ENCODE peak calls at places on chromosomes 12 and 14, in five cellular contexts. One of them, this sample, is unnamed.

GRCh38 chr12:23949212-23950010 is at the start of gene SOX5:
- DNase-seq in brain microvascular endothelial cell: peak; percentile 59
- DNase-seq in BJ: no peak
- DNase-seq in choroid plexus epithelial cell: peak; percentile 59
- DNase-seq in cardiac muscle cell: peak; percentile 69
- DNase-seq in this sample: peak; percentile 18

GRCh38 chr14:85501751-85502150 is 28.2 kb upstream of the FLRT2 start:
- DNase-seq in brain microvascular endothelial cell: no peak
- DNase-seq in cardiac muscle cell: no peak
- DNase-seq in BJ: no peak
- DNase-seq in choroid plexus epithelial cell: no peak
- DNase-seq in this sample: no peak

GRCh38 chr12:14554281-14555008 is 13.2 kb downstream of the PLBD1 start:
- DNase-seq in choroid plexus epithelial cell: no peak
- DNase-seq in BJ: no peak
- DNase-seq in cardiac muscle cell: peak; percentile 45
- DNase-seq in brain microvascular endothelial cell: peak; percentile 1
- DNase-seq in this sample: peak; percentile 39

GRCh38 chr14:21023817-21024667 is 819 bp downstream of the NDRG2 start:
- DNase-seq in brain microvascular endothelial cell: no peak
- DNase-seq in cardiac muscle cell: no peak
- DNase-seq in BJ: no peak
- DNase-seq in choroid plexus epithelial cell: no peak
- DNase-seq in this sample: no peak

GRCh38 chr12:124814741-124815613 is 48.7 kb downstream of the SCARB1 start:
- DNase-seq in choroid plexus epithelial cell: peak; percentile 54
- DNase-seq in cardiac muscle cell: peak; percentile 25
- DNase-seq in BJ: no peak
- DNase-seq in brain microvascular endothelial cell: no peak
- DNase-seq in this sample: no peak

GRCh38 chr12:96033549-96034389 is 1.6 kb downstream of the LTA4H start:
- DNase-seq in brain microvascular endothelial cell: no peak
- DNase-seq in BJ: no peak
- DNase-seq in cardiac muscle cell: no peak
- DNase-seq in choroid plexus epithelial cell: no peak
- DNase-seq in this sample: no peak

GRCh38 chr14:60760209-60760608 is 25.6 kb downstream of the MNAT1 start:
- DNase-seq in brain microvascular endothelial cell: no peak
- DNase-seq in BJ: no peak
- DNase-seq in choroid plexus epithelial cell: no peak
- DNase-seq in cardiac muscle cell: peak; percentile 16
- DNase-seq in this sample: no peak

GRCh38 chr14:103623883-103624482 is 5.0 kb upstream of the KLC1 start:
- DNase-seq in cardiac muscle cell: peak; percentile 16
- DNase-seq in brain microvascular endothelial cell: no peak
- DNase-seq in BJ: no peak
- DNase-seq in choroid plexus epithelial cell: no peak
- DNase-seq in this sample: no peak

GRCh38 chr12:56688846-56689113 is 696 bp upstream of the PTGES3 start:
- DNase-seq in brain microvascular endothelial cell: no peak
- DNase-seq in cardiac muscle cell: no peak
- DNase-seq in choroid plexus epithelial cell: no peak
- DNase-seq in BJ: no peak
- DNase-seq in this sample: no peak

DNA sequence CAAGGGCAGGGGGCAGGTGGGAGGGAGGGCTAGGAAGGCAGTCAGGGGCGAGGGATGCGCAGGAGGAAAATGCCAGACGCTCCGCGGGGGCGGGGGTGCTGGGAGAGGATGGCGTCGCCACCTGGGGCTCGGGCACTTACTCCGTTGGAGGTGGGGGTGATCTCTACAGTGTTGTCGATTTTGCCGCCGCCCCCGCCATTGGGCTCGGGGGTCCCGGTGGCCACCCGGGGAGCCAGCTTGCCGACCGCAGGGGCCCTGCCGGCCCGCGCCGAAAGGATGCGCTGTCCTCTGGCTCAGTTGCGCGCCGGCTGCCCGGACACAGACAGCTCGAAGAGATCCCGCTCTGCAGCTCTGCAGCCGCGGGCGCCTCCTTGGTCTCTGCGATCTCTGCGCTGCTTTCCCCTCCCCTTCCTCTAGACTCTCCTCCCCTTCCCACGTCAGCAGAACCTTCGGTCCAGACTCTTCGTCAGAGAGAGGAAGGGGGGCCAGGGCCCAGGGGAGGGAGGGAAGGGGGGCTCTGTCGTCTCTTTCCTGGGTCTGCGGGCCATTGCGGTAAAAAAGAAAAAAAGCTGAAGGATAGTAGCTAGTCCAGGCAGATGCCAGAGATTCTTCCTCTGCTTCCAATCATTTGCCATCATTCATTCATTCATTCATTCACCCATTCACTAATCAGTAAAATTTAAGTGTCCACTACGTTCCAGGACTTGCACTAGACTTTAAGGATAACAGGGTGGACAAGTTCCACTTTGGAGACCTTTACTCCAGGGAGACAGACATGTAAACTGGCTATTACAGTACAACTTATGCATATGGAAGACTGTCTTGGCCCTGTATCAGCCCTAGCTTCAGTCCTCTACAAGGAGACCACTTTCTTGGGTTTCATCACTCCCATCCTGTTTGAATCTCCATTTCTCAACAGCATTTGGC is at the start of gene SLC22A17:
- DNase-seq in brain microvascular endothelial cell: peak; percentile 85
- DNase-seq in cardiac muscle cell: peak; percentile 92
- DNase-seq in choroid plexus epithelial cell: peak; percentile 92
- DNase-seq in BJ: peak; percentile 33
- DNase-seq in this sample: peak; percentile 32
- TF ChIP-seq CTCF in brain microvascular endothelial cell: peak; percentile 37
- TF ChIP-seq CTCF in cardiac muscle cell: no peak
- TF ChIP-seq CTCF in choroid plexus epithelial cell: no peak
- TF ChIP-seq CTCF in BJ: peak; percentile 33
- TF ChIP-seq CTCF in this sample: peak; percentile 15

DNA sequence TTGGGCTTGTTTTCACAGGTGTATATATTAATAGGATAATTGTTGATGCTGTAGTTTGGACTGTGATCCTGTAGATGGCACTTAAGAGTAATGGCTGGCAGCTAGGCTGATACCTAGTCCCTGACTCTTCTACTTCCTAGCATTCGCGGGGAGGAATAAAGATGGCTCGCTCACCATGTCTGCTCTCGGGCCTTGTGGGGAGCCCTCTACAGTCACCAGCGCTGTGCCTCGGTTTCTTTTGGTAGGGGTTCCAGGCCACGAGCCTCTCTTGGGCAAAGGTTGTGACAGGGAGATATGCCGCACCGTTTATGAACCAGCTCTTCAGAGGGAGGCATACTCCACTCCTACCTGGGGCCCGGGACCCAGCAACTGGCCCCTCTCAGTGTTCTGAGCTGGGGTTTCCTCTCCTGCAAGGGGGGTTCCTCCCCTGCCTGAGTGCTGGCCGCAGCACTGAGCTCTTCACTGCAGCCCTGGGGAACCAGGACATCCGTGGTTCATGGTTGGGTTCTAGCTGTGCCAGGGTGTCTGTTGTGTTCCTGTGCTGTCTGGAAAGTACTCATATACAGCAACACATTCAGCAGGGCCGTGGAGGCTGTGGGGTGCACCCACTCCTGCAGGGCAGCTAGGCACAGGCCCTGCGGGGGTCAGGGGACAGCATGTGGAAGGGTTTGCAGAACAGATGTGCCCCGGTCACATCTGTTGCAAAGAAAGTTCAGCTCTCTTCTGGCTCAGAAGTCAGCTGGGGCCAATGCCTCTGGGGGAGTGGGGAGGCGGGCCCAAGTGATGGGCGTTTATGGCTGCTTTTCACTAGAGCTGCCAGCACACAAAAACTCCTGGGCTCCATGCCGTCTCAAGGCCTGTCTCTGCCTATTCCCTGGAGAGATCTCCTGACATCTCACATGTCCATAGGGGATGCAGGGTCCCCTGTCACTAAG is 147.9 kb downstream of the PPFIA2 start:
- DNase-seq in cardiac muscle cell: peak; percentile 8
- DNase-seq in choroid plexus epithelial cell: peak; percentile 43
- DNase-seq in brain microvascular endothelial cell: no peak
- DNase-seq in BJ: no peak
- DNase-seq in this sample: no peak
- TF ChIP-seq CTCF in cardiac muscle cell: peak; percentile 41
- TF ChIP-seq CTCF in choroid plexus epithelial cell: peak; percentile 66
- TF ChIP-seq CTCF in brain microvascular endothelial cell: peak; percentile 58
- TF ChIP-seq CTCF in BJ: peak; percentile 15
- TF ChIP-seq CTCF in this sample: peak; percentile 43

GRCh38 chr14:51653096-51653814 is 1.5 kb downstream of the FRMD6 start:
- DNase-seq in brain microvascular endothelial cell: no peak
- DNase-seq in BJ: peak; percentile 46
- DNase-seq in cardiac muscle cell: peak; percentile 91
- DNase-seq in choroid plexus epithelial cell: peak; percentile 88
- DNase-seq in this sample: no peak
- TF ChIP-seq CTCF in brain microvascular endothelial cell: peak; percentile 34
- TF ChIP-seq CTCF in BJ: peak; percentile 14
- TF ChIP-seq CTCF in cardiac muscle cell: peak; percentile 58
- TF ChIP-seq CTCF in choroid plexus epithelial cell: peak; percentile 57
- TF ChIP-seq CTCF in this sample: peak; percentile 38

GRCh38 chr14:57983235-57983634 is 117.3 kb upstream of the SLC35F4 start:
- DNase-seq in BJ: no peak
- DNase-seq in cardiac muscle cell: no peak
- DNase-seq in choroid plexus epithelial cell: no peak
- DNase-seq in brain microvascular endothelial cell: no peak
- DNase-seq in this sample: no peak
- TF ChIP-seq CTCF in BJ: no peak
- TF ChIP-seq CTCF in cardiac muscle cell: no peak
- TF ChIP-seq CTCF in choroid plexus epithelial cell: no peak
- TF ChIP-seq CTCF in brain microvascular endothelial cell: no peak
- TF ChIP-seq CTCF in this sample: no peak

DNA sequence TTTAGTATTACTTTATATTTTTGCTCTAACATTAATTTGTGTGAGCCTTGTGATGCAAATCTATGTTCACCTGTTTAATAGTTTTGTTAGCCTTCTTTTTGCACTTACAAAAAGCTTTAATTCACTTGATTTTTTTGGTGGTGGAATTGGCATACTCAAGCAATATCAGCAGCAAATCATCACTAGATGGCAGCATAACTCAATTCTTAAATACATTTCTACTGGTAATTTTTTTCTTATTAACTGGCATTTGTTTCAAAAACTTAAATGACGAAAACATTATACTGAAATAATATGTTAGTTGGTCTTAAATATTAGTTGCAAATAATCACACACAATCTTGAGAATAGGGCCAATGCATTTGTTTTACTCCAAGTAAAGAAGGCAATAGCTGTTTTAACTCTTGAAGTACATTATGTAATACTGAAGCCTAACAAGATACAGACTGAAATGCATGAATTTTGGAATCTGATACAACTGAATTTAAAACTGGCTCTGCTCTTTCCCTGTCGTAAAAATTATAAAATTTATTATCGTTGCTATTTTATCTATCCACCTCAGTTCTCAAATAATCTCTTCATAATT is 151.5 kb downstream of the ATXN7L3B start:
- DNase-seq in brain microvascular endothelial cell: peak; percentile 2
- DNase-seq in cardiac muscle cell: peak; percentile 72
- DNase-seq in BJ: peak; percentile 3
- DNase-seq in choroid plexus epithelial cell: peak; percentile 84
- DNase-seq in this sample: peak; percentile 26
- TF ChIP-seq CTCF in brain microvascular endothelial cell: peak; percentile 49
- TF ChIP-seq CTCF in cardiac muscle cell: peak; percentile 58
- TF ChIP-seq CTCF in BJ: peak; percentile 63
- TF ChIP-seq CTCF in choroid plexus epithelial cell: peak; percentile 66
- TF ChIP-seq CTCF in this sample: peak; percentile 56

DNA sequence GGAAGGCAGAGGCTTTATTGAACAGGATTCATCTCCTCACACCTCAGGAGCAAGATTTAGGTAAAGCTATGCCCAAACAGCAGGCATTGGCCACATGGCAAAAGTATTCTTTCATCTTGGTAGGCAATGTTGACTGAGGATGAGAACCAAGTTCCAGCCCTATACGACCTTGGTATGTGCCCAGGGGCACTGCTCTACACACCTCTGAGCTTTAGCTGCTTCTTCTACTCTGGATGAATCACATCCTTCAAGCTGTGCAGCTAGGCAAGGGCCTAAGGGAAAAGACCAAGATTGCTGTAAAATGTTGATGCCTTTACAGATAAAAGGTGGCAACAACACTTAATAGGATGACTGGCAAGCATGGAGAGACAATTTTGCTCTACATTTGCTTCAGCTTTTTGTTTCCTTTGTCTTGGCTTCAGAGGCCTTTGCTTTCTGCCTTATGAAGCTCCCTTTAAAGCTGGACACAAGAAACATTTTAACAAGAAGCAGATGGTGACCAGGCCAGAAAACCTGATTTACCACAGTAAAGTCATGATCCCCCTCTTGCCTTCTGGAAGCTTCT is 183.3 kb upstream of the KITLG start:
- DNase-seq in brain microvascular endothelial cell: no peak
- DNase-seq in cardiac muscle cell: no peak
- DNase-seq in choroid plexus epithelial cell: peak; percentile 10
- DNase-seq in BJ: no peak
- DNase-seq in this sample: no peak
- TF ChIP-seq CTCF in brain microvascular endothelial cell: no peak
- TF ChIP-seq CTCF in cardiac muscle cell: no peak
- TF ChIP-seq CTCF in choroid plexus epithelial cell: no peak
- TF ChIP-seq CTCF in BJ: no peak
- TF ChIP-seq CTCF in this sample: no peak

GRCh38 chr12:12736759-12737676 is 19.9 kb downstream of the CDKN1B start:
- DNase-seq in brain microvascular endothelial cell: no peak
- DNase-seq in choroid plexus epithelial cell: peak; percentile 69
- DNase-seq in cardiac muscle cell: peak; percentile 60
- DNase-seq in BJ: peak; percentile 59
- DNase-seq in this sample: no peak
- TF ChIP-seq CTCF in brain microvascular endothelial cell: peak; percentile 68
- TF ChIP-seq CTCF in choroid plexus epithelial cell: peak; percentile 67
- TF ChIP-seq CTCF in cardiac muscle cell: peak; percentile 55
- TF ChIP-seq CTCF in BJ: peak; percentile 56
- TF ChIP-seq CTCF in this sample: peak; percentile 54

GRCh38 chr14:106605548-106606448 is 1079.4 kb downstream of the TMEM121 start:
- DNase-seq in BJ: no peak
- DNase-seq in cardiac muscle cell: no peak
- DNase-seq in choroid plexus epithelial cell: no peak
- DNase-seq in brain microvascular endothelial cell: no peak
- DNase-seq in this sample: no peak
- TF ChIP-seq CTCF in BJ: no peak
- TF ChIP-seq CTCF in cardiac muscle cell: no peak
- TF ChIP-seq CTCF in choroid plexus epithelial cell: no peak
- TF ChIP-seq CTCF in brain microvascular endothelial cell: no peak
- TF ChIP-seq CTCF in this sample: no peak